ENCODE peak calls at places on chromosomes 2 and 18, in ten cellular contexts. T is fibroblast of lung, Z is transverse colon, M is GM23248, K is MG63, L is brain microvascular endothelial cell, B is adipocyte, R is tibial artery, X is OCI-LY7, F is astrocyte. U is an unnamed sample.

GRCh38 chr2:237669628-237670351 is 42.4 kb downstream of the LRRFIP1 start:
- DNase-seq in Z (peak; percentile 66), K (peak; percentile 93), T (peak; percentile 100), M (peak; percentile 99), X (peak; percentile 92), B (peak; percentile 88), F (peak; percentile 97), R (no peak), L (peak; percentile 93), U (no peak)

GRCh38 chr18:77366725-77367641 is 117.3 kb downstream of the GALR1 start:
- DNase-seq in F (peak; percentile 23), M (peak; percentile 51), B (peak; percentile 1), L (peak; percentile 76), K (no peak), Z (peak; percentile 36), T (no peak), R (no peak), X (no peak), U (no peak)

GRCh38 chr2:74862268-74862964 is 28.5 kb downstream of the HK2 start:
- DNase-seq in X (no peak), K (no peak), T (no peak), B (no peak), R (no peak), M (no peak), L (no peak), Z (peak; percentile 54), F (no peak), U (no peak)

GRCh38 chr2:48312126-48312525 is 217.8 kb upstream of the STON1 start:
- DNase-seq in R (no peak), B (no peak), Z (no peak), F (peak; percentile 22), L (no peak), T (no peak), K (no peak), M (no peak), X (no peak), U (no peak)

GRCh38 chr2:96413067-96413722 is 77.6 kb downstream of the NCAPH start:
- DNase-seq in L (no peak), Z (peak; percentile 39), F (peak; percentile 20), K (no peak), X (no peak), R (no peak), T (peak; percentile 5), M (no peak), B (peak; percentile 51), U (no peak)

GRCh38 chr2:75200140-75200985 is 1.0 kb upstream of the TACR1 start:
- DNase-seq in L (no peak), Z (peak; percentile 21), B (peak; percentile 62), R (peak; percentile 77), K (peak; percentile 67), X (no peak), F (peak; percentile 39), M (peak; percentile 65), T (peak; percentile 42), U (peak; percentile 59)

GRCh38 chr2:230441188-230441897 is 25.3 kb downstream of the SP100 start:
- DNase-seq in K (no peak), B (peak; percentile 87), M (peak; percentile 54), R (no peak), T (peak; percentile 72), L (peak; percentile 22), F (peak; percentile 61), Z (peak; percentile 55), X (peak; percentile 15), U (peak; percentile 27)

GRCh38 chr2:62654423-62654791 is 51.1 kb upstream of the EHBP1 start:
- DNase-seq in B (peak; percentile 24), R (no peak), L (no peak), M (peak; percentile 61), T (no peak), K (no peak), X (no peak), Z (no peak), F (peak; percentile 60), U (no peak)

GRCh38 chr2:17101596-17101995 is 416.6 kb downstream of the RAD51AP2 start:
- DNase-seq in T (no peak), B (peak; percentile 6), R (no peak), F (peak; percentile 58), L (no peak), X (no peak), Z (no peak), K (no peak), M (peak; percentile 29), U (no peak)

GRCh38 chr2:97871096-97871780 is 124.5 kb downstream of the TMEM131 start:
- DNase-seq in R (no peak), B (peak; percentile 57), K (peak; percentile 88), T (peak; percentile 59), M (peak; percentile 85), X (no peak), L (peak; percentile 85), F (peak; percentile 93), Z (no peak), U (no peak)

GRCh38 chr2:12076810-12077209 is 330.4 kb downstream of the LPIN1 start:
- DNase-seq in Z (no peak), B (no peak), F (peak; percentile 30), X (no peak), K (no peak), R (no peak), T (peak; percentile 31), M (no peak), L (peak; percentile 28), U (no peak)

GRCh38 chr2:235095569-235095968 is 143.8 kb downstream of the SH3BP4 start:
- DNase-seq in T (peak; percentile 44), R (no peak), X (no peak), L (no peak), Z (no peak), K (no peak), F (no peak), B (peak; percentile 39), M (peak; percentile 56), U (no peak)

GRCh38 chr2:112728384-112729175 is 7.8 kb downstream of the NT5DC4 start:
- DNase-seq in B (no peak), X (no peak), F (no peak), L (no peak), T (no peak), R (no peak), Z (no peak), M (no peak), K (no peak), U (no peak)

GRCh38 chr2:227653419-227653818 is 13.2 kb upstream of the SCYGR5 start:
- DNase-seq in L (peak; percentile 39), Z (no peak), F (peak; percentile 15), T (peak; percentile 34), M (peak; percentile 76), B (peak; percentile 61), K (peak; percentile 72), X (no peak), R (no peak), U (no peak)

GRCh38 chr2:42328923-42329322 is 32.1 kb downstream of the COX7A2L start:
- DNase-seq in F (no peak), T (no peak), R (no peak), B (no peak), K (no peak), M (no peak), L (no peak), Z (no peak), X (no peak), U (no peak)
- H3K36me3 ChIP-seq in F (peaks cover 39% of the 10 kb centered on the region), T (peaks cover 15% of the 10 kb centered on the region), R (peaks cover 73% of the 10 kb centered on the region), B (peaks cover 50% of the 10 kb centered on the region), K (peaks cover 35% of the 10 kb centered on the region), M (peaks cover 25% of the 10 kb centered on the region), L (peaks cover 23% of the 10 kb centered on the region), Z (no peaks in the 10 kb centered on the region), X (peaks cover 66% of the 10 kb centered on the region), U (peaks cover 3% of the 10 kb centered on the region)

DNA sequence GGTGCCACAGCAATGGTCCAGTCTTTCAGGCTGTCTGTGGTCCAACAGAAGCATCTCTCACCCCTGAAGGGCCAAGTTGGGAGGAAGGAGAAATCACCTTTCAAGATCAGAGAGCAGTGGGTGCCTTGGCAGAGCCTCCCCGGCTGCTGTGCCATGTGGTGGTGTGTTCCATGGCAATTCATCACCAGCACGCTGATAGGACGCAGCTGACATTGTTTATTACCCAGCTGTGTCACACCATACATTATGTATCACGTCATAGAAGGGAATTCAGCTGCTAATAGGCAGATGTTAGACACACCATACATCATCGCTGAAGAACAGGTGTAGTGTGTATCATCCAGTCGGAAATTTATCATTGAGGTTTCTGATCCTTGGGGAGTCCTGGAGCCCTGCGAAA is 29.6 kb upstream of the RPL31 start:
- DNase-seq in T (no peak), K (no peak), X (no peak), B (no peak), M (no peak), L (no peak), F (no peak), Z (no peak), R (peak; percentile 29), U (no peak)
- H3K36me3 ChIP-seq in T (no peaks in the 10 kb centered on the region), K (no peaks in the 10 kb centered on the region), X (no peaks in the 10 kb centered on the region), B (peaks cover 87% of the 10 kb centered on the region), M (no peaks in the 10 kb centered on the region), L (peaks cover 63% of the 10 kb centered on the region), F (peaks cover 6% of the 10 kb centered on the region), Z (no peaks in the 10 kb centered on the region), R (peaks cover 70% of the 10 kb centered on the region), U (no peaks in the 10 kb centered on the region)

DNA sequence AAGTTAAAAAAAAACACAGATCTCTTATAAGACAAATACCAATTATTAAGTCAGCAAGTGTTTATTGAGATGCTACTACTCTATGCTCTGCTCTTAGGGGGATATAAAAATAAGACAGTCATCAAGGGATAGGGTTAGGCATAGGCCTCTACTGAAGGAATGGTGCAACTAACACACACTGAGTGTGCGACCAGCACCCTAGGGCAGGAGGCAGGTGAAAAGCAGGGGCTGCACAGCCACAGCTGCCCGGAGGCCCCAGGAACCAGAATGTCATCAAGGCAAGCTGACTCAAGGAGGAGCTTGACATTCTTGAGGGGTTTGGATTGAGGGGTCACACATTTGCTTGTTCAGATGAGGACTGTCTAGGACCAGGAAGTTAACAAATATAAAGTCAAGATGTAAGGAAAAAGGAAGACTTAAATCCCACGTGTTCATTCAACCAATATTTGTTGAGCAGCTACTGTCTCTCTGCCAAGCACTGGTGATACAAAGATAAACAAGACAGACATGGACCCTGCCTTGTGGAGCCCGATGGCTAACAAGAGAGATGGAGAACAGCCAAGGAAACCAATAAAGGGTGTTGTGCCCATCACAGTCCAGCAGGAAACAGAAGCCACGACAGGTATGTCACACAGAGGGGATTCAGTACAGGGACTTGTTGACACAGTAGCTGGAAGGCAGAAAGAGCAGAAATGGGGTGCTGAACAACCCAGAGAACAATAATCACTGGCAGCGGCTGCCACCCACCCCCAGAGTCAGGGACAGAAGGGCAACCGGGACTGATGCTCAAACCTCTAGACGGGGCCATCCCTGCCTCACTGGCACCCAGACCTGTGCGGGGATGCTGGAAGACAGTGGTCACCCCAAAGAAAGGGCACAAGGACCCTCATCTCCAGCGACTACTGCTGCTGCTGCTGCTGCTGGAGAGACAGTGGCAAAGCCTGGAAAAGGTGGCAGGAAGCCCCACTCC is 45.8 kb upstream of the MAL start:
- DNase-seq in T (no peak), L (no peak), M (no peak), X (no peak), Z (no peak), R (no peak), K (no peak), B (no peak), F (no peak), U (no peak)
- H3K36me3 ChIP-seq in T (no peaks in the 10 kb centered on the region), L (no peaks in the 10 kb centered on the region), M (no peaks in the 10 kb centered on the region), X (no peaks in the 10 kb centered on the region), Z (no peaks in the 10 kb centered on the region), R (no peaks in the 10 kb centered on the region), K (no peaks in the 10 kb centered on the region), B (no peaks in the 10 kb centered on the region), F (no peaks in the 10 kb centered on the region), U (no peaks in the 10 kb centered on the region)

DNA sequence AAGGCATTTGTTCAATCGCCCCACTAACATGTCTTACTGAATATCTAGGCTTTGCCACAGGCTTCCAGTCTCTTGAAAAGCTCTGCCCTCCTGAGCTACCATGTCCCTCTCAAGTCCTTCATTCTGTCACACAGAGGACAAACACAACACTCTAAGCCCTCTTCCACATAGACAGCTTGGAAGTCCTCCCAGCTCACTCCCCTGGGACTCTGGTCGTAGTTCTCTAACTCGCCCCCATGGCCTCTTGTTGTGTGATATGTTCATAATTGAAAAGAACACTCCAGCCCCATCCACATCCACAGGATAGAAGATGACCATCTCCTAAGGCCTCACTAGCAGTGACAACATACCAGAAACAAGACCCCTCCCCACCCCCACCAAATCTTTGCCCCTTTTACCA is 37.9 kb downstream of the BUB1 start:
- DNase-seq in K (no peak), X (no peak), L (no peak), R (no peak), Z (no peak), F (no peak), B (no peak), M (no peak), T (no peak), U (no peak)
- H3K36me3 ChIP-seq in K (peaks cover 81% of the 10 kb centered on the region), X (peaks cover 91% of the 10 kb centered on the region), L (peaks cover 2% of the 10 kb centered on the region), R (no peaks in the 10 kb centered on the region), Z (no peaks in the 10 kb centered on the region), F (peaks cover 27% of the 10 kb centered on the region), B (no peaks in the 10 kb centered on the region), M (no peaks in the 10 kb centered on the region), T (peaks cover 6% of the 10 kb centered on the region), U (no peaks in the 10 kb centered on the region)